ENCODE peak calls at places on chromosomes 5 and 9, in seven cellular contexts. E, Q, V, C, W, D and S are unnamed samples.
A peak's percentile ranks its signal among the peaks of the same experiment; 100 is the strongest.

GRCh38 chr5:83149671-83150070 is 72.3 kb downstream of the XRCC4 start:
- DNase-seq in E (peak; percentile 3), Q (peak; percentile 76), V (no peak), C (no peak), W (no peak), D (peak; percentile 29), S (no peak)

GRCh38 chr5:148290271-148291195 is 21.7 kb upstream of the SPINK7 start:
- DNase-seq in E (no peak), Q (peak; percentile 19), V (peak; percentile 32), C (no peak), W (no peak), D (peak; percentile 57), S (no peak)

GRCh38 chr9:37329576-37329975 is 92.9 kb upstream of the GRHPR start:
- DNase-seq in E (peak; percentile 17), Q (peak; percentile 50), V (peak; percentile 5), C (no peak), W (no peak), D (peak; percentile 27), S (no peak)

GRCh38 chr5:68011801-68012200 is 203.8 kb upstream of the PIK3R1 start:
- DNase-seq in E (no peak), Q (no peak), V (no peak), C (no peak), W (no peak), D (no peak), S (no peak)

GRCh38 chr5:67793418-67793817 is 422.1 kb upstream of the PIK3R1 start:
- DNase-seq in E (no peak), Q (no peak), V (no peak), C (no peak), W (no peak), D (no peak), S (no peak)

GRCh38 chr5:33400675-33401074 is 40.1 kb upstream of the TARS1 start:
- DNase-seq in E (no peak), Q (no peak), V (no peak), C (no peak), W (no peak), D (no peak), S (no peak)

GRCh38 chr5:127076730-127077129 is 3.4 kb upstream of the C5orf63 start:
- DNase-seq in E (no peak), Q (peak; percentile 53), V (peak; percentile 20), C (no peak), W (peak; percentile 30), D (no peak), S (no peak)

GRCh38 chr9:20914556-20914955 is 116.9 kb downstream of the HACD4 start:
- DNase-seq in E (no peak), Q (no peak), V (peak; percentile 51), C (no peak), W (no peak), D (no peak), S (no peak)

DNA sequence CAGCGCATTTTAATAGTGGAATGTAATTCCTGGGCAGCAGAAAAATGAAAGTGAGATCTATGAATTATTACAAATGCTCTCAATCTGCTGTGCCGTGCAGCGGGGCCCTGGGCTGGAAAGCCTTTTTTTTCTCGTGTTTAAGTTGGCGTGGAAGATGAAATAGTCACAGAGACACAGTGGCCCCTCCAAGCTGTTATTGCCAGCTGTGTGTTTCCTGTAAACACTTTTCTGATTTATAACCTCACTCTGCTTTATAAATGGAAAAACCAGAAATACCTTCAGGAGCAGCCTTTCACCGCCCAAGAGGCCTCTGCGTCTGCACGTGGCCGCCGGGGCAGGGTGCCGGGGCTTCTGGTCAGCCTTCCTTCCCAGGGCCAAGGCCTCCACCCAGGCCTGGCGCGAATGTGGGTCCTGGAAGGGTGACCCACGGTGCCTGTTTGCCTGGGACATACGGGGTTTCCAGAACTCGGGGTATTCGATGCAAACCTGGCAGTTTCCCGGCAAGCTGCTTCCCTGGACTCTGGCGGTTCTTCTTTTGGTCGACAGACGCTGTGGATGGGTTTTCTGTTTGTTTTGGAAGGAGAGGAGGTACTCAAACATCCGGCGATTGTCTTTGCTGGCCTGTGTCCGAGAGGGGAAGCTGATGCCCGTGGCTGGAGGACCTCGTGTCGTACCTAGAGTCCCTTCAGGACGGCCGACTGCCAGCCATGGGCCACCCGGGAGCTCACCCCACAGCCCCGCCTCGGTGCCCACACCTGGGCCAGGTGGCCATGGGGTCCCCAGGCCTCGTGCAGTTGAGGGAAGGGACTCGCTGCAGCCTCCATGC is 256.7 kb downstream of the PARP8 start:
- DNase-seq in E (no peak), Q (no peak), V (no peak), C (peak; percentile 27), W (no peak), D (no peak), S (no peak)
- TF ChIP-seq CTCF in E (no peak), Q (no peak), V (no peak), C (peak; percentile 11), W (no peak), D (no peak), S (no peak)

GRCh38 chr5:54756301-54756700 is 229.1 kb downstream of the ESM1 start:
- DNase-seq in E (no peak), Q (no peak), V (no peak), C (no peak), W (no peak), D (no peak), S (no peak)

GRCh38 chr5:54753753-54754152 is 231.6 kb downstream of the ESM1 start:
- DNase-seq in E (no peak), Q (no peak), V (no peak), C (no peak), W (no peak), D (no peak), S (no peak)

GRCh38 chr5:54753034-54753433 is 232.4 kb downstream of the ESM1 start:
- DNase-seq in E (no peak), Q (peak; percentile 79), V (no peak), C (no peak), W (no peak), D (no peak), S (no peak)

GRCh38 chr5:54754420-54754819 is 231.0 kb downstream of the ESM1 start:
- DNase-seq in E (no peak), Q (peak; percentile 68), V (no peak), C (no peak), W (no peak), D (no peak), S (no peak)

GRCh38 chr5:54754878-54755277 is 230.5 kb downstream of the ESM1 start:
- DNase-seq in E (no peak), Q (no peak), V (no peak), C (no peak), W (no peak), D (no peak), S (no peak)
- H3K4me3 ChIP-seq in E (no peak overlapping the region), Q (no peak overlapping the region), V (no peak overlapping the region), C (no peak overlapping the region), W (no peak overlapping the region), D (no peak overlapping the region), S (no peak overlapping the region)

GRCh38 chr5:174457141-174457678 is 267.2 kb upstream of the MSX2 start:
- DNase-seq in E (no peak), Q (no peak), V (no peak), C (no peak), W (no peak), D (no peak), S (no peak)

GRCh38 chr5:174455301-174455700 is 269.1 kb upstream of the MSX2 start:
- DNase-seq in E (no peak), Q (no peak), V (no peak), C (no peak), W (no peak), D (no peak), S (no peak)

GRCh38 chr5:174454890-174455289 is 269.5 kb upstream of the MSX2 start:
- DNase-seq in E (no peak), Q (no peak), V (no peak), C (no peak), W (no peak), D (no peak), S (no peak)

GRCh38 chr5:174453690-174454089 is 270.7 kb upstream of the MSX2 start:
- DNase-seq in E (no peak), Q (no peak), V (no peak), C (no peak), W (no peak), D (no peak), S (peak; percentile 26)

GRCh38 chr5:174454464-174454863 is 269.9 kb upstream of the MSX2 start:
- DNase-seq in E (no peak), Q (no peak), V (no peak), C (no peak), W (no peak), D (no peak), S (no peak)
- H3K4me1 ChIP-seq in E (no peaks in the 10 kb centered on the region), Q (no peaks in the 10 kb centered on the region), V (peaks cover 7% of the 10 kb centered on the region), C (no peaks in the 10 kb centered on the region), W (no peaks in the 10 kb centered on the region), D (no peaks in the 10 kb centered on the region), S (no peaks in the 10 kb centered on the region)

GRCh38 chr9:76989501-76989900 is 30.0 kb upstream of the FOXB2 start:
- DNase-seq in E (no peak), Q (no peak), V (no peak), C (no peak), W (no peak), D (no peak), S (no peak)

GRCh38 chr9:76984476-76984875 is 35.0 kb upstream of the FOXB2 start:
- DNase-seq in E (no peak), Q (no peak), V (no peak), C (no peak), W (no peak), D (no peak), S (no peak)

GRCh38 chr9:76985581-76985980 is 33.9 kb upstream of the FOXB2 start:
- DNase-seq in E (no peak), Q (no peak), V (no peak), C (no peak), W (no peak), D (no peak), S (no peak)

GRCh38 chr9:76988941-76989340 is 30.5 kb upstream of the FOXB2 start:
- DNase-seq in E (no peak), Q (no peak), V (no peak), C (no peak), W (no peak), D (no peak), S (no peak)

GRCh38 chr9:76987594-76988200 is 31.8 kb upstream of the FOXB2 start:
- DNase-seq in E (peak; percentile 38), Q (peak; percentile 44), V (peak; percentile 35), C (no peak), W (peak; percentile 52), D (peak; percentile 74), S (no peak)
- TF ChIP-seq CTCF in E (peak; percentile 75), Q (peak; percentile 73), V (peak; percentile 58), C (peak; percentile 30), W (peak; percentile 54), D (peak; percentile 72), S (peak; percentile 44)

GRCh38 chr9:121597693-121598166 is 53.7 kb upstream of the DAB2IP start:
- DNase-seq in E (no peak), Q (no peak), V (no peak), C (no peak), W (no peak), D (no peak), S (no peak)

GRCh38 chr9:121599872-121600585 is 51.4 kb upstream of the DAB2IP start:
- DNase-seq in E (peak; percentile 48), Q (no peak), V (no peak), C (no peak), W (no peak), D (peak; percentile 50), S (peak; percentile 15)

GRCh38 chr9:121599186-121599871 is 52.1 kb upstream of the DAB2IP start:
- DNase-seq in E (peak; percentile 84), Q (peak; percentile 26), V (peak; percentile 32), C (peak; percentile 74), W (peak; percentile 69), D (peak; percentile 97), S (peak; percentile 82)

GRCh38 chr9:121596515-121596914 is 54.9 kb upstream of the DAB2IP start:
- DNase-seq in E (no peak), Q (peak; percentile 56), V (no peak), C (no peak), W (no peak), D (no peak), S (no peak)

GRCh38 chr9:121598167-121599000 is 53.0 kb upstream of the DAB2IP start:
- DNase-seq in E (no peak), Q (peak; percentile 86), V (no peak), C (peak; percentile 83), W (peak; percentile 67), D (peak; percentile 98), S (peak; percentile 91)
- H3K4me3 ChIP-seq in E (peak overlapping the region; percentile 61), Q (peak overlapping the region; percentile 16), V (no peak overlapping the region), C (peak overlapping the region; percentile 76), W (peak overlapping the region; percentile 56), D (peak overlapping the region; percentile 99), S (peak overlapping the region; percentile 53)